ENCODE peak calls at places on chromosomes 3 and 15, in five cellular contexts. X is left ventricle myocardium inferior, B is SK-N-SH, U is upper lobe of right lung, Q is heart left ventricle. Z is an unnamed sample.

GRCh38 chr3:110293660-110294059 is 778.0 kb upstream of the NECTIN3 start:
- DNase-seq in X (no peak), B (no peak), U (no peak), Q (no peak), Z (no peak)

GRCh38 chr3:51539291-51539891 is 872 bp downstream of the RAD54L2 start:
- DNase-seq in X (no peak), B (peak; percentile 51), U (no peak), Q (peak; percentile 31), Z (no peak)

GRCh38 chr3:150074697-150075416 is 104.2 kb upstream of the PFN2 start:
- DNase-seq in X (no peak), B (no peak), U (no peak), Q (no peak), Z (no peak)

GRCh38 chr3:132343018-132343612 is 25.9 kb downstream of the ACP3 start:
- DNase-seq in X (no peak), B (peak; percentile 41), U (no peak), Q (no peak), Z (no peak)

GRCh38 chr3:179794355-179794754 is 141.5 kb downstream of the USP13 start:
- DNase-seq in X (no peak), B (no peak), U (no peak), Q (peak; percentile 41), Z (peak; percentile 30)

GRCh38 chr3:5013021-5013906 is 34.0 kb downstream of the BHLHE40 start:
- DNase-seq in X (no peak), B (no peak), U (peak; percentile 51), Q (peak; percentile 70), Z (no peak)

GRCh38 chr3:51382076-51382745 is 2.9 kb upstream of the MANF start:
- DNase-seq in X (no peak), B (no peak), U (no peak), Q (no peak), Z (no peak)

GRCh38 chr3:170128259-170128976 is 53.1 kb downstream of the PHC3 start:
- DNase-seq in X (no peak), B (no peak), U (no peak), Q (no peak), Z (no peak)

GRCh38 chr3:184737641-184738518 is 26.0 kb upstream of the MAGEF1 start:
- DNase-seq in X (no peak), B (no peak), U (no peak), Q (no peak), Z (no peak)

GRCh38 chr3:101556064-101556463 is 5.6 kb upstream of the TRMT10C start:
- DNase-seq in X (no peak), B (no peak), U (no peak), Q (no peak), Z (no peak)

GRCh38 chr3:123338620-123339061 is 110.2 kb downstream of the ADCY5 start:
- DNase-seq in X (peak; percentile 65), B (no peak), U (no peak), Q (peak; percentile 73), Z (no peak)

GRCh38 chr15:101012326-101013040 is 93.3 kb downstream of the LRRK1 start:
- DNase-seq in X (no peak), B (no peak), U (no peak), Q (no peak), Z (no peak)

GRCh38 chr3:67540198-67540894 is 114.1 kb downstream of the SUCLG2 start:
- DNase-seq in X (no peak), B (no peak), U (no peak), Q (no peak), Z (no peak)

DNA sequence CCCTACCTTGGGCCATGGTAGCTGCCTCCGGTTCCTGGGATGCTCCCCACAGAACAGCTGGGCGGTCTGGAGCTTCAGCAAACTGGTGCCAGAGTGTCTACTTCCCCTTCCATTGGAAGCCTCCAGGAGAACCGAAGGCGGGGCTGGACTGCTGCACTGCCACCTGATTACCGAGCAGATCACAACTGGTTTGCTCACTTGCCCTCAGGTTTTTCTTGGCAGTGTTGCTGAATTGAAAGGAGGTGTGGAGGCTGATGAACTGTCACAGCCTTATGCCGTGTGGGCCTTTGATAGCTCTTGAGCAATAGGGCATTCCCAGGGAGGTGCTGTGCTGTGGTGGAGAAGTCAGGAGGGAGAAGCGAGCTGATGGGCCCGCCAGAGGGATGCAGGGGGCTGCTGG is at the start of gene TGM5:
- DNase-seq in X (no peak), B (no peak), U (no peak), Q (no peak), Z (no peak)
- H3K4me3 ChIP-seq in X (no peak within 1 kb of the TSS), B (no peak within 1 kb of the TSS), U (no peak within 1 kb of the TSS), Q (no peak within 1 kb of the TSS), Z (no peak within 1 kb of the TSS)

GRCh38 chr3:46990573-46991374 is 11.3 kb downstream of the NBEAL2 start:
- DNase-seq in X (peak; percentile 43), B (no peak), U (peak; percentile 85), Q (peak; percentile 31), Z (no peak)
- H3K27ac ChIP-seq in X (no peak overlapping the region), B (no peak overlapping the region), U (peak overlapping the region; percentile 17), Q (no peak overlapping the region), Z (no peak overlapping the region)

GRCh38 chr3:139979991-139980390 is 45.0 kb downstream of the CLSTN2 start:
- DNase-seq in X (no peak), B (no peak), U (no peak), Q (no peak), Z (no peak)
- H3K4me1 ChIP-seq in X (peaks cover 25% of the 10 kb centered on the region), B (peaks cover 28% of the 10 kb centered on the region), U (no peaks in the 10 kb centered on the region), Q (peaks cover 13% of the 10 kb centered on the region), Z (no peaks in the 10 kb centered on the region)

DNA sequence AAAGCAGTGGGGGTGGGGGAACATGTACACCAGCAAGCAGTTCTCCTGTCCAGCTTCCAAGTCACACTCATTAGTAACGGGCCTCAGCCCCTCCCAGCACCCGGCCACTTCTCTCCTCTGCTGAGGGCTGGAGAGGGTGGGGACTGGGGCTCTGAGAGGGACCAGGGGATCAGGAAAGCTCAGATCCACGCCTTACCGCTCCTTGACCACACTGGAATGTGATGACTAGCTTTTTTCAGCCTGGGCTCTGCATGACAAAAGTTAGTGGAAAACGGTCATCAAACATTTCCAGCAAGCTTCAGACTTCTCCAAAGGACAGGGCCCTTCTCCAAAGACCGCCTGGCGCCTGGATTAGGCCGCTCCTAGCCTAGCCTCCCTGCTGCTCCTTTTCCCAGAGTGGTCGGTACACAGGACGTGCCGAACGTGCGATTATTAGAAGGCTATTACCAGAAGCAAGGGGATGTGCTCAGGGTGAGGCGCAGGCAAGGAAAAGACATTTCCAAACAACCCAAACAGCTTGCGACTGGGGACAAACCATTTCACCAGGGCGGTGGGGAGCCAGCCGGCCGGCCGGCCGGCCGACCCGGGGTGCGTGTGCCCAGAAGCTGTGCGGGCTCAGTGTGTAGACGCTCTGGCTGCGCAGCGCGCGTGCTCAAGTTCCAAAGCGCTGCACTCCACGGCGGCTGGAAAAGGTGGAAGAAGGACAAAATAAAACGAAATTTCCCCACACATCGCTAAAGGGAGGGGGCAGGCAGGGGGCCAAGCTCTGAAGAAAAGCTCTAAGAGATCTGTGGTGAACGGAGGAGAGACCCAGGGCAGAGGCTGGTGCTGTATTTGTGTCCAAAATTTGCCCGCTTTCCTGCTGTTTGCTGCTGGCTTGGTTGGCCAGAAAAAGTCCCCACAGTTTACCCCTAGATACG is 51.0 kb upstream of the SSR3 start:
- DNase-seq in X (peak; percentile 44), B (peak; percentile 39), U (peak; percentile 90), Q (peak; percentile 63), Z (no peak)
- H3K4me3 ChIP-seq in X (peak overlapping the region; percentile 65), B (no peak overlapping the region), U (peak overlapping the region; percentile 37), Q (no peak overlapping the region), Z (peak overlapping the region; percentile 70)

GRCh38 chr3:191120447-191121304 is 78.4 kb upstream of the OSTN start:
- DNase-seq in X (no peak), B (no peak), U (no peak), Q (no peak), Z (no peak)
- H3K27ac ChIP-seq in X (no peak overlapping the region), B (no peak overlapping the region), U (no peak overlapping the region), Q (no peak overlapping the region), Z (no peak overlapping the region)

DNA sequence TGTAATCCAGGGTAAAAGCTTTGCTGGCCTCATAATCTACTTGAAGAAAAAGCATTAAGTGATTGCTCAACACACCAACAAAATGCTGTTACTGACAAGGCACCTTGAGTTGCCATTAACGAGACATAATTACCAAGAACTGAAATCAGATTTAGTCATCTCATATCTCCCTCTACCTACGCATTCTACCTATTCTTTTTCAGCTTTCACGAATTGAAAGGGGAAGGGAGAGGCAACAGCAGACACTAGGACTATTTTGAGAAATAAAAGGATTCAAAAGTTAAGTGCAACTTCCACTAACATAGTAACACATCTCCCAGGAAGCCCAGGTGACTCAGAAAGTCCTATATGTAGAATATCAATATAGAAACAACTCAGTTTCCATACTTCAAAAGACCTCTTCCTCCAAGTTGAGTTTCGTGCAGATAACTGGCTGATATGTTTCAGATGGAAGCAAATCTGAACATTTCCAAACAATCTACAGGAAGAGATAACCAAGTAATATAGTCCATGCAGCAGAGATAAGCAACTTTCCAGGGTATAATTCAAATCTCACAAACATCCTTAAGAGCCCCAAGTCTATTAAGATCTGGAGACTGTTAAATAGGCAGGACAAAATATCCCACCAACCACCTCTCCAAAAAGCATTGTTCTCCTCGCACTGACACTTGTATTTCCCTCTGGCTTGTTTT is 1.9 kb downstream of the OSBPL10 start:
- DNase-seq in X (no peak), B (no peak), U (no peak), Q (no peak), Z (no peak)
- H3K4me1 ChIP-seq in X (peaks cover 31% of the 10 kb centered on the region), B (peaks cover 11% of the 10 kb centered on the region), U (peaks cover 18% of the 10 kb centered on the region), Q (peaks cover 14% of the 10 kb centered on the region), Z (peaks cover 9% of the 10 kb centered on the region)

GRCh38 chr3:64290864-64291263 is 65.6 kb upstream of the PRICKLE2 start:
- DNase-seq in X (no peak), B (no peak), U (no peak), Q (no peak), Z (no peak)
- H3K4me3 ChIP-seq in X (no peak overlapping the region), B (no peak overlapping the region), U (no peak overlapping the region), Q (no peak overlapping the region), Z (no peak overlapping the region)

GRCh38 chr15:29560896-29561295 is 261.4 kb downstream of the TJP1 start:
- DNase-seq in X (no peak), B (no peak), U (no peak), Q (no peak), Z (no peak)
- H3K27ac ChIP-seq in X (no peak overlapping the region), B (no peak overlapping the region), U (no peak overlapping the region), Q (no peak overlapping the region), Z (no peak overlapping the region)

GRCh38 chr15:90318591-90318990 is 33.5 kb upstream of the ZNF774 start:
- DNase-seq in X (no peak), B (no peak), U (no peak), Q (no peak), Z (no peak)

GRCh38 chr15:90322531-90322930 is 29.6 kb upstream of the ZNF774 start:
- DNase-seq in X (no peak), B (no peak), U (no peak), Q (no peak), Z (no peak)

GRCh38 chr15:90316139-90316538 is 35.9 kb upstream of the ZNF774 start:
- DNase-seq in X (no peak), B (no peak), U (no peak), Q (no peak), Z (no peak)

GRCh38 chr15:90320062-90320884 is 31.8 kb upstream of the ZNF774 start:
- DNase-seq in X (peak; percentile 73), B (peak; percentile 85), U (peak; percentile 84), Q (peak; percentile 85), Z (peak; percentile 82)

GRCh38 chr15:90320885-90321278 is 31.2 kb upstream of the ZNF774 start:
- DNase-seq in X (no peak), B (no peak), U (no peak), Q (no peak), Z (no peak)
- H3K4me1 ChIP-seq in X (peaks cover 12% of the 10 kb centered on the region), B (no peaks in the 10 kb centered on the region), U (peaks cover 21% of the 10 kb centered on the region), Q (peaks cover 13% of the 10 kb centered on the region), Z (peaks cover 6% of the 10 kb centered on the region)

GRCh38 chr3:81433675-81434074 is 327.8 kb downstream of the GBE1 start:
- DNase-seq in X (no peak), B (no peak), U (no peak), Q (no peak), Z (no peak)
- H3K4me3 ChIP-seq in X (no peak overlapping the region), B (no peak overlapping the region), U (no peak overlapping the region), Q (no peak overlapping the region), Z (no peak overlapping the region)

Z was measured in gastrocnemius medialis.